ENCODE peak calls at places on chromosomes 3 and 15, in five cellular contexts. W is iris pigment epithelial cell; C is stimulated activated CD4-positive, alpha-beta T cell treated with anti-CD3 and anti-CD28 coated beads, Interleukin-2, amount 100 ng/mL, for 48 hours; R is natural killer cell; X is M059J. M is an unnamed sample.

GRCh38 chr15:95286316-95286880 is 1044.1 kb upstream of the NR2F2 start:
- DNase-seq in C (no peak), W (peak), X (no peak), R (no peak), M (no peak)

GRCh38 chr3:30198162-30198561 is 408.2 kb upstream of the TGFBR2 start:
- DNase-seq in X (no peak), C (no peak), R (no peak), W (peak), M (no peak)

GRCh38 chr3:50536471-50537180 is 30.9 kb downstream of the C3orf18 start:
- DNase-seq in X (no peak), C (no peak), W (no peak), R (no peak), M (no peak)

GRCh38 chr3:178584722-178585121 is 48.5 kb downstream of the KCNMB2 start:
- DNase-seq in W (no peak), C (no peak), R (no peak), X (no peak), M (no peak)

GRCh38 chr3:127064391-127065137 is 81.6 kb downstream of the PLXNA1 start:
- DNase-seq in X (peak), W (peak), C (no peak), R (no peak), M (peak)

GRCh38 chr3:51974963-51975856 is at the start of gene ABHD14A:
- DNase-seq in C (no peak), X (peak), W (peak), R (peak), M (no peak)

GRCh38 chr3:8524249-8524648 is 22.6 kb downstream of the LMCD1 start:
- DNase-seq in C (no peak), W (no peak), R (no peak), X (no peak), M (no peak)

GRCh38 chr3:197076446-197076845 is 46.8 kb upstream of the MELTF start:
- DNase-seq in R (no peak), C (no peak), X (no peak), W (no peak), M (no peak)

GRCh38 chr15:27271258-27271657 is 300.3 kb downstream of the GABRG3 start:
- DNase-seq in X (no peak), W (no peak), C (no peak), R (no peak), M (no peak)

GRCh38 chr15:24878153-24878552 is 76.6 kb upstream of the SNRPN start:
- DNase-seq in R (no peak), W (peak), X (no peak), C (no peak), M (no peak)

GRCh38 chr3:8574670-8575322 is 69.8 kb downstream of the SSUH2 start:
- DNase-seq in R (no peak), X (no peak), C (no peak), W (no peak), M (no peak)

GRCh38 chr15:95442107-95442719 is 888.3 kb upstream of the NR2F2 start:
- DNase-seq in W (no peak), X (no peak), C (no peak), R (no peak), M (no peak)

GRCh38 chr3:53269888-53270880 is 14.4 kb upstream of the TKT start:
- DNase-seq in C (no peak), W (peak), X (peak), R (no peak), M (peak)

GRCh38 chr3:86180696-86181095 is 810.3 kb downstream of the VGLL3 start:
- DNase-seq in R (no peak), W (peak), X (no peak), C (no peak), M (no peak)

GRCh38 chr15:66934315-66934930 is 131.0 kb upstream of the SMAD3 start:
- DNase-seq in W (no peak), X (no peak), C (no peak), R (peak), M (peak)

GRCh38 chr15:83014205-83014653 is 2.8 kb upstream of the C15orf40 start:
- DNase-seq in C (no peak), X (no peak), R (no peak), W (no peak), M (no peak)

GRCh38 chr15:38899300-38899699 is 334.7 kb upstream of the RASGRP1 start:
- DNase-seq in C (no peak), R (no peak), X (no peak), W (peak), M (no peak)

GRCh38 chr3:193780810-193781472 is 187.9 kb downstream of the OPA1 start:
- DNase-seq in C (peak), X (peak), R (no peak), W (peak), M (no peak)

GRCh38 chr3:150970665-150971327 is 1.7 kb downstream of the CLRN1 start:
- DNase-seq in W (peak), C (no peak), X (peak), R (no peak), M (no peak)

GRCh38 chr3:107740992-107741896 is 218.5 kb downstream of the BBX start:
- DNase-seq in C (no peak), X (peak), R (no peak), W (peak), M (no peak)

GRCh38 chr15:38226867-38227266 is 25.8 kb upstream of the SPRED1 start:
- DNase-seq in R (no peak), W (peak), C (no peak), X (peak), M (no peak)

GRCh38 chr3:58429657-58430056 is 4.0 kb downstream of the PDHB start:
- DNase-seq in W (peak), C (no peak), R (no peak), X (no peak), M (no peak)

GRCh38 chr3:152319256-152319655 is 50.5 kb downstream of the MBNL1 start:
- DNase-seq in W (no peak), C (no peak), R (no peak), X (no peak), M (no peak)

GRCh38 chr3:71585891-71586809 is 2.6 kb upstream of the FOXP1 start:
- DNase-seq in X (peak), C (no peak), W (peak), R (no peak), M (no peak)

GRCh38 chr3:123522666-123523412 is 62.0 kb downstream of the HACD2 start:
- DNase-seq in X (no peak), R (no peak), W (no peak), C (no peak), M (no peak)

GRCh38 chr3:52452570-52453221 is 1.1 kb downstream of the TNNC1 start:
- DNase-seq in W (no peak), R (no peak), C (no peak), X (no peak), M (no peak)

GRCh38 chr15:62969442-62970089 is 73.0 kb upstream of the TPM1 start:
- DNase-seq in W (no peak), C (no peak), X (no peak), R (no peak), M (no peak)

GRCh38 chr3:134357914-134358811 is 16.1 kb downstream of the AMOTL2 start:
- DNase-seq in C (no peak), X (peak), R (no peak), W (peak), M (peak)

GRCh38 chr3:115986555-115987207 is 363.4 kb downstream of the GAP43 start:
- DNase-seq in R (no peak), W (peak), C (no peak), X (peak), M (no peak)

GRCh38 chr3:106332884-106333283 is 464.1 kb upstream of the CBLB start:
- DNase-seq in R (no peak), W (peak), C (peak), X (peak), M (no peak)

GRCh38 chr3:12193485-12194165 is 34.9 kb upstream of the TIMP4 start:
- DNase-seq in X (peak), R (no peak), C (no peak), W (peak), M (no peak)

GRCh38 chr15:73114064-73114463 is 61.8 kb downstream of the NEO1 start:
- DNase-seq in C (no peak), R (no peak), X (no peak), W (no peak), M (no peak)

GRCh38 chr15:88821993-88822392 is 18.8 kb downstream of the ACAN start:
- DNase-seq in X (no peak), W (no peak), C (no peak), R (no peak), M (no peak)

GRCh38 chr15:60116456-60117089 is 112.5 kb downstream of the FOXB1 start:
- DNase-seq in R (no peak), W (no peak), X (no peak), C (no peak), M (no peak)

GRCh38 chr3:16887130-16887529 is 2.4 kb downstream of the PLCL2 start:
- DNase-seq in X (no peak), C (no peak), R (no peak), W (no peak), M (no peak)

GRCh38 chr3:55180936-55181535 is 253.2 kb upstream of the LRTM1 start:
- DNase-seq in X (peak), R (no peak), C (no peak), W (peak), M (no peak)

GRCh38 chr3:10219737-10220136 is 28.5 kb upstream of the TATDN2 start:
- DNase-seq in X (peak), W (no peak), R (no peak), C (no peak), M (no peak)

GRCh38 chr3:50165388-50166308 is 10.5 kb downstream of the SEMA3F start:
- DNase-seq in C (no peak), W (no peak), R (no peak), X (peak), M (no peak)

GRCh38 chr3:15023249-15023648 is 41.9 kb downstream of the MRPS25 start:
- DNase-seq in X (no peak), R (no peak), W (no peak), C (no peak), M (no peak)

GRCh38 chr3:128326051-128326823 is 140.5 kb downstream of the DNAJB8 start:
- DNase-seq in W (no peak), R (no peak), X (no peak), C (no peak), M (no peak)

M was measured in chondrocyte.